ENCODE peak calls at places on chromosome 6, in five cellular contexts. Y, L, P, D and I are unnamed samples.

GRCh38 chr6:52077961-52078613 is 9.3 kb downstream of the PKHD1 start:
- DNase-seq in Y (no peak), P (no peak), D (no peak), L (no peak), I (no peak)

GRCh38 chr6:84752118-84752850 is 12.1 kb downstream of the TBX18 start:
- DNase-seq in D (no peak), Y (no peak), P (no peak), L (peak; percentile 28), I (no peak)

GRCh38 chr6:122869437-122870024 is 80.5 kb downstream of the SMPDL3A start:
- DNase-seq in Y (no peak), P (peak; percentile 53), L (peak; percentile 57), D (peak; percentile 29), I (peak; percentile 26)

GRCh38 chr6:135566311-135567068 is 69.0 kb upstream of the AHI1 start:
- DNase-seq in Y (no peak), P (no peak), L (no peak), D (no peak), I (no peak)

GRCh38 chr6:2960935-2961334 is 10.4 kb downstream of the SERPINB6 start:
- DNase-seq in P (no peak), D (no peak), L (no peak), Y (no peak), I (peak; percentile 58)

GRCh38 chr6:61947311-61947970 is 338.6 kb downstream of the KHDRBS2 start:
- DNase-seq in P (no peak), Y (no peak), D (no peak), L (no peak), I (no peak)

GRCh38 chr6:11094411-11094851 is 797 bp downstream of the SMIM13 start:
- DNase-seq in L (peak; percentile 18), P (peak; percentile 50), Y (no peak), D (peak; percentile 45), I (peak; percentile 65)

GRCh38 chr6:151078655-151079054 is 161.1 kb upstream of the AKAP12 start:
- DNase-seq in P (no peak), L (no peak), Y (no peak), D (no peak), I (no peak)

GRCh38 chr6:53544050-53544499 is 826 bp downstream of the GCLC start:
- DNase-seq in L (no peak), P (no peak), D (no peak), Y (no peak), I (no peak)

DNA sequence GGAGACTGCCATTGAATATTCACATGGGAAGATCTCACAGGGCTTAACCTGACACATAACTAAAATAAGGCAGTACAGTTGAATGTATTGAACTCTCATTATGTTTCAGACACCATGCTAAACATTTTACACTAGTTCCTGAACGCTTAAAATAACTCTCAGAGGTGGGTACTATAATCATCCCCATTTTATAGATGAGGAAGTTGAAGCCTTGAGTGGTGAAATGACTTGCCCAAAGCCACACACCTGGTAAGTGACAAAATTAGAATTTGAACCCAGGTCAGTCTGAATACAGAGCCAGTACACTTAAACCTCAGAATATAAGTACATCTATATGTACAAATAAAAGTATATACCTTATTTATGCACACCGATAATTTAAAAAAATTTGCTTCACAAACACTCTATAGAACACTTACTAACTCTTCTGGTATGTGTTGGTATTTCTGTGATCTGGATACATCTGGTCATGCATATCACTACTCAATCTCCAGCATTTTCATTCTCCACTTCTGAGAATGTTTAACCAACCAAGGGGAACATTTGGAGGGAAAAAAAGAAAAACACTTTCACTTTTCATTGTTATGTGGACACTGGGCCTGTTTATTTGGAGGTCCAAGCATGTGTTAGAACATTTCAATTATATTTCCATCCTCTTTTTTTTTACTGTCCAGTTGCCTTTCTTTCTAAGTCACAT is 4.6 kb upstream of the BICRAL start:
- DNase-seq in Y (no peak), P (peak; percentile 53), L (no peak), D (no peak), I (no peak)
- TF ChIP-seq JUN in Y (no peak), P (no peak), L (no peak), D (no peak), I (no peak)

GRCh38 chr6:45577836-45578504 is 200.2 kb upstream of the SUPT3H start:
- DNase-seq in D (no peak), Y (no peak), P (no peak), L (no peak), I (peak; percentile 15)

GRCh38 chr6:45574885-45575284 is 197.2 kb upstream of the SUPT3H start:
- DNase-seq in D (no peak), P (no peak), L (no peak), Y (no peak), I (no peak)

GRCh38 chr6:45572833-45573232 is 195.1 kb upstream of the SUPT3H start:
- DNase-seq in Y (no peak), L (no peak), P (no peak), D (no peak), I (no peak)

GRCh38 chr6:45574013-45574412 is 196.3 kb upstream of the SUPT3H start:
- DNase-seq in D (no peak), P (peak; percentile 53), Y (no peak), L (no peak), I (no peak)

GRCh38 chr6:45576648-45577624 is 199.2 kb upstream of the SUPT3H start:
- DNase-seq in L (no peak), D (peak; percentile 21), Y (no peak), P (no peak), I (no peak)
- H3K4me2 ChIP-seq in L (no peak overlapping the region), D (no peak overlapping the region), Y (no peak overlapping the region), P (no peak overlapping the region), I (no peak overlapping the region)

DNA sequence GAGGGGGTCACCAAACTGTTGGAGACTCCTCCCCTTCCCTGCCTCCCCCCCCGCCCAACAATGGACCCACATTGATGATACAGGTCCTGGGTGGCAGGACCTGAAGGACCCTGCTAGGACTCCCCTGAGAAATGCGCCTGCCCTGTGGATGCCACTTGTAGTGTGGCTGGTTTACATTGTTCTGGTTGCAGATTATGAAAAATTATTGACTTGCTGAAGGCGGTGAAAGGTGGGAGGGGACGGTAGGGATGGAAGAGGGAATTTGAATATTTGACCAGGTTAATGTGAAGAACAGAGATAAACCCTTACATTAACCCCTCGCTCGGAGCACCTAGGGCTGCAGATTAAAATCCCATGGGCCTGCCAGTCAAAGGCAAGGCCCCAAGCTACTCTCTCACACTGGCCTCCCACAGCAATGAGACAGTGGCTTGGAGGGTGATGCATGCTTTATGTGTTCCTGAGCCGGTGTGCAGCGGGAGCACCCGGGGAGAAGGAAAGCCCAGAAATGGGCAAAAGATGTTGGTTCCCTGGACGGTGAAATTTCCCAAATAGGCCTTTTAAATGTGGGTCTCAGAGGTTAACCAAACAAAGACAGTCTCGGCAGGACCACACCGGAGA is 2.4 kb downstream of the FOXF2 start:
- DNase-seq in D (no peak), L (no peak), P (no peak), Y (no peak), I (no peak)
- TF ChIP-seq JUN in D (no peak), L (no peak), P (no peak), Y (no peak), I (no peak)

GRCh38 chr6:21352131-21352530 is 241.4 kb upstream of the SOX4 start:
- DNase-seq in D (no peak), Y (no peak), P (no peak), L (no peak), I (no peak)
- H3K4me2 ChIP-seq in D (no peak overlapping the region), Y (no peak overlapping the region), P (no peak overlapping the region), L (no peak overlapping the region), I (no peak overlapping the region)

DNA sequence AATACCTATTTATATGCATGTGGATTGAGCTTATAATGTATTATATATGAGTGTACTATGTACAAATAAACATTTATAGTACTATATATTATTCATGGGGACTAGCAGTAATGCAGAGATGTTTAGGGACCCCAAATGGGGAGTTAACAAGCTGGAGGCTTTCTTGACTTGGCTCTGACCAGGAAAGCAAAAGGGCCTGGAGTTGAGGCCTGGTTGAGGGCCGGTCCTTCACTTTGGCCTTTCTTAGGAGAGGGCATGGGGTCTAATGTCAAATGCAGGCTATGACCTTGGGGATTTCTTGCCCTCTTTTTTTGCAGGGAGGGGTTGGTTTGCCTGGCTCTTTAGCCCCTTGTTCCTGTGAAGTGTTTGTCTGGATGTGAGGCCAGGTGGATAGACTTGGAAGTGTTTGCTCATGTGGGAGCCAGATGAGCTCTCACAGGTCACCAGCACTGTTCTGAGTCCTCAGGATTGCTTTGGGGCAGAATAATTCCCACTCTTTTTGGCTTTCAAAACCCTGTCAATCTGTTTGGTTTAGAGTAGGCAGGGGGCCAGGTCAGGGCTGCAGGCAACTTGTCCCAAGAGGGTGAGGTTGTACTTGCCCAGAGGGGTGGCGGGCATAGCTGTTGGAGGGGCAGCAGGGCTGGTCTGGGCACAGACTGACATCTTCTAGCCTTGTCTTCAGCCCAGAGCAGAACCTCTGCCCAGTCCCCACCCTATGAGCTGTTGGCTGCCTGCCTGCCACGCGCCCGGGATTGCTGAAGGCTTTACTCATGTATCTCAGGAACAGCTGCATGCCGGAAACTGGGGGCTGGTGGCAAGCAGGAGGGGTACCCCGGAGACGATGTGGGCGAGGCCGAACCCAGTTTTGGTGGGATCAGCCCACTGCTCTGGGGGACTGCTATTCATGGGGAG is 14.6 kb downstream of the TJAP1 start:
- DNase-seq in D (no peak), Y (no peak), L (no peak), P (no peak), I (peak; percentile 50)
- TF ChIP-seq JUN in D (no peak), Y (no peak), L (no peak), P (no peak), I (no peak)